ENCODE peak calls at places on chromosomes 6 and 20, in eight cellular contexts. One of them, this sample, is unnamed.

GRCh38 chr6:85015396-85015990 is 251.1 kb upstream of the TBX18 start:
- DNase-seq in uterus: no peak
- DNase-seq in esophagus squamous epithelium: no peak
- DNase-seq in heart left ventricle: peak
- DNase-seq in spleen: no peak
- DNase-seq in GM12878: no peak
- DNase-seq in IMR-90: peak
- DNase-seq in stomach: peak
- DNase-seq in this sample: no peak

GRCh38 chr20:48740269-48740603 is 87.6 kb downstream of the PREX1 start:
- DNase-seq in uterus: no peak
- DNase-seq in esophagus squamous epithelium: no peak
- DNase-seq in heart left ventricle: no peak
- DNase-seq in spleen: no peak
- DNase-seq in GM12878: no peak
- DNase-seq in IMR-90: no peak
- DNase-seq in stomach: no peak
- DNase-seq in this sample: no peak

GRCh38 chr20:63232235-63233060 is 3.3 kb upstream of the BIRC7 start:
- DNase-seq in uterus: no peak
- DNase-seq in esophagus squamous epithelium: no peak
- DNase-seq in heart left ventricle: no peak
- DNase-seq in spleen: no peak
- DNase-seq in GM12878: no peak
- DNase-seq in IMR-90: peak
- DNase-seq in stomach: no peak
- DNase-seq in this sample: no peak

GRCh38 chr6:15770347-15771143 is 107.7 kb upstream of the DTNBP1 start:
- DNase-seq in uterus: no peak
- DNase-seq in esophagus squamous epithelium: no peak
- DNase-seq in heart left ventricle: no peak
- DNase-seq in spleen: no peak
- DNase-seq in GM12878: peak
- DNase-seq in IMR-90: peak
- DNase-seq in stomach: no peak
- DNase-seq in this sample: no peak

GRCh38 chr20:18005170-18005989 is 36.6 kb downstream of the MGME1 start:
- DNase-seq in uterus: no peak
- DNase-seq in esophagus squamous epithelium: no peak
- DNase-seq in heart left ventricle: no peak
- DNase-seq in spleen: peak
- DNase-seq in GM12878: peak
- DNase-seq in IMR-90: no peak
- DNase-seq in stomach: no peak
- DNase-seq in this sample: no peak

GRCh38 chr6:82208914-82209313 is 38.6 kb downstream of the IBTK start:
- DNase-seq in uterus: no peak
- DNase-seq in esophagus squamous epithelium: no peak
- DNase-seq in heart left ventricle: no peak
- DNase-seq in spleen: no peak
- DNase-seq in GM12878: no peak
- DNase-seq in IMR-90: no peak
- DNase-seq in stomach: no peak
- DNase-seq in this sample: no peak

GRCh38 chr20:50111120-50111828 is 1.7 kb downstream of the UBE2V1 start:
- DNase-seq in uterus: no peak
- DNase-seq in esophagus squamous epithelium: no peak
- DNase-seq in heart left ventricle: no peak
- DNase-seq in spleen: no peak
- DNase-seq in GM12878: no peak
- DNase-seq in IMR-90: peak
- DNase-seq in stomach: no peak
- DNase-seq in this sample: no peak

GRCh38 chr6:2545351-2545750 is 205.4 kb downstream of the MYLK4 start:
- DNase-seq in uterus: no peak
- DNase-seq in esophagus squamous epithelium: no peak
- DNase-seq in heart left ventricle: no peak
- DNase-seq in spleen: no peak
- DNase-seq in GM12878: no peak
- DNase-seq in IMR-90: no peak
- DNase-seq in stomach: no peak
- DNase-seq in this sample: no peak

GRCh38 chr6:85580878-85581267 is 12.8 kb downstream of the SNX14 start:
- DNase-seq in uterus: no peak
- DNase-seq in esophagus squamous epithelium: no peak
- DNase-seq in heart left ventricle: peak
- DNase-seq in spleen: no peak
- DNase-seq in GM12878: no peak
- DNase-seq in IMR-90: peak
- DNase-seq in stomach: peak
- DNase-seq in this sample: peak

GRCh38 chr20:61724376-61724775 is 341.3 kb downstream of the TAF4 start:
- DNase-seq in uterus: no peak
- DNase-seq in esophagus squamous epithelium: no peak
- DNase-seq in heart left ventricle: no peak
- DNase-seq in spleen: no peak
- DNase-seq in GM12878: no peak
- DNase-seq in IMR-90: no peak
- DNase-seq in stomach: no peak
- DNase-seq in this sample: no peak

GRCh38 chr6:33320315-33321181 is 3.0 kb upstream of the ZBTB22 start:
- DNase-seq in uterus: peak
- DNase-seq in esophagus squamous epithelium: no peak
- DNase-seq in heart left ventricle: peak
- DNase-seq in spleen: peak
- DNase-seq in GM12878: no peak
- DNase-seq in IMR-90: peak
- DNase-seq in stomach: peak
- DNase-seq in this sample: peak

GRCh38 chr6:30871592-30872183 is 12.6 kb upstream of the DDR1 start:
- DNase-seq in uterus: no peak
- DNase-seq in esophagus squamous epithelium: no peak
- DNase-seq in heart left ventricle: no peak
- DNase-seq in spleen: no peak
- DNase-seq in GM12878: no peak
- DNase-seq in IMR-90: no peak
- DNase-seq in stomach: no peak
- DNase-seq in this sample: no peak

GRCh38 chr6:30875244-30876038 is 8.9 kb upstream of the DDR1 start:
- DNase-seq in uterus: no peak
- DNase-seq in esophagus squamous epithelium: no peak
- DNase-seq in heart left ventricle: no peak
- DNase-seq in spleen: no peak
- DNase-seq in GM12878: no peak
- DNase-seq in IMR-90: no peak
- DNase-seq in stomach: no peak
- DNase-seq in this sample: no peak

GRCh38 chr6:30870546-30870945 is 13.8 kb upstream of the DDR1 start:
- DNase-seq in uterus: no peak
- DNase-seq in esophagus squamous epithelium: no peak
- DNase-seq in heart left ventricle: no peak
- DNase-seq in spleen: no peak
- DNase-seq in GM12878: no peak
- DNase-seq in IMR-90: no peak
- DNase-seq in stomach: no peak
- DNase-seq in this sample: no peak

GRCh38 chr6:30876039-30876730 is 8.1 kb upstream of the DDR1 start:
- DNase-seq in uterus: peak
- DNase-seq in esophagus squamous epithelium: no peak
- DNase-seq in heart left ventricle: no peak
- DNase-seq in spleen: no peak
- DNase-seq in GM12878: no peak
- DNase-seq in IMR-90: peak
- DNase-seq in stomach: no peak
- DNase-seq in this sample: no peak

DNA sequence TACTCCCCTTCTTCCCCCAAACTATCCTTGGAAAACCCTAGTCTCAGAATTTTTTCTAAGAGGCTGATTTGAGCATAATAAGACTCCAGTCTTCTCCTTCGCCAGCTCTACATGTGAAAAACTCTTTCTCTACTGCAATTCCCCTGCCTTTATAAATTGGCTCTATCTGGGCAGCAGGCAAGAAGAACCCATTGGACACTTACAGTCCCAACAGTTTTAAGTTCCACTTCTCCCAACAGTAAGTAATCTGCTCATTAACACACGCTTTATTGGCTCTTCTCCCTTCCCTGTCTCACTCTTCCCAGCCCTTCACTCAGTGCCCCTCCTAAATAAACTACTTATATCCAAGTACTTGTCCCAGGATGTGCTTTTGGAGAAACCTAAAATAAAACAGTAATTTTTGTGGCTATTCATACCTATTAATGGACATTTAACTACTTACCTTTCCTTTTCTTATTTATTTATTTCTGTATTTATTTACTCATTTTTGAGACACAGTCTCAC is 11.1 kb upstream of the DDR1 start:
- DNase-seq in uterus: no peak
- DNase-seq in esophagus squamous epithelium: no peak
- DNase-seq in heart left ventricle: no peak
- DNase-seq in spleen: no peak
- DNase-seq in GM12878: no peak
- DNase-seq in IMR-90: no peak
- DNase-seq in stomach: no peak
- DNase-seq in this sample: no peak
- TF ChIP-seq POLR2A in uterus: no peak
- TF ChIP-seq POLR2A in esophagus squamous epithelium: no peak
- TF ChIP-seq POLR2A in heart left ventricle: no peak
- TF ChIP-seq POLR2A in spleen: no peak
- TF ChIP-seq POLR2A in GM12878: no peak
- TF ChIP-seq POLR2A in IMR-90: no peak
- TF ChIP-seq POLR2A in stomach: no peak
- TF ChIP-seq POLR2A in this sample: no peak

DNA sequence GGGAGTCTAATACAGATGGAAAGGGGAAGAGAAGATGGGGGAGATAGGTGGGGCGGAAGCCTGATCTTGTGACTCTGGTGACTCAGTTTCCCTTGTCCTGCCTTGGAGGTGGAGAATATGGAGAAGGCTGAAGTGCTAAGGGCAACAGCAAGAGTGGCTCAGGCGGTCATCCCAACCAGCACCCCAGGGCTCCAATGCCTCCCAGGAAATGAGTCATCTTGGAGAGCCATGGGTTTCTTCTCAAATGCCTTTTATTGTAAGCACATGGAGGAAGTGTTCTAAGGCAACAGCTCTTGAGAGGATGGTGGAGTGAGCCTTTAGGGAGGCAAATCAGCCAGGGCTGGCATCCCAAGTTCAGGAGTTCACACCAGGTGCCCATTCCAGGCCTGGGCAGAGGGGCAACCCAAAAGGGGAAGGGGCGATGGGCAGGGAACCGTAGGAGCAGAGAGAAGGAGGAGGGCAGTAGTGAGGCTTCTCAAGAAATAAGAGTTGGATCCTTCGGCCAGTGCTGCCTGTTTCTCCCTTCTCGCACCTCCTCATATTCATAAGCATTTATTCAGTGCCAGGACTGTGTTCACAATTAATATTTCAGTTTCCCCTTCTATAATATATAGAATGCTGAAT is 13.1 kb upstream of the AHCY start:
- DNase-seq in uterus: no peak
- DNase-seq in esophagus squamous epithelium: no peak
- DNase-seq in heart left ventricle: no peak
- DNase-seq in spleen: no peak
- DNase-seq in GM12878: no peak
- DNase-seq in IMR-90: peak
- DNase-seq in stomach: no peak
- DNase-seq in this sample: no peak
- H3K27ac ChIP-seq in uterus: no peak
- H3K27ac ChIP-seq in esophagus squamous epithelium: no peak
- H3K27ac ChIP-seq in heart left ventricle: no peak
- H3K27ac ChIP-seq in spleen: no peak
- H3K27ac ChIP-seq in GM12878: no peak
- H3K27ac ChIP-seq in IMR-90: no peak
- H3K27ac ChIP-seq in stomach: no peak
- H3K27ac ChIP-seq in this sample: no peak

GRCh38 chr6:135951169-135951568 is 99.7 kb downstream of the PDE7B start:
- DNase-seq in uterus: no peak
- DNase-seq in esophagus squamous epithelium: no peak
- DNase-seq in heart left ventricle: no peak
- DNase-seq in spleen: no peak
- DNase-seq in GM12878: no peak
- DNase-seq in IMR-90: no peak
- DNase-seq in stomach: no peak
- DNase-seq in this sample: no peak

GRCh38 chr6:135955106-135955505 is 103.6 kb downstream of the PDE7B start:
- DNase-seq in uterus: no peak
- DNase-seq in esophagus squamous epithelium: no peak
- DNase-seq in heart left ventricle: no peak
- DNase-seq in spleen: no peak
- DNase-seq in GM12878: no peak
- DNase-seq in IMR-90: no peak
- DNase-seq in stomach: no peak
- DNase-seq in this sample: no peak

GRCh38 chr6:135953800-135954199 is 102.3 kb downstream of the PDE7B start:
- DNase-seq in uterus: no peak
- DNase-seq in esophagus squamous epithelium: no peak
- DNase-seq in heart left ventricle: no peak
- DNase-seq in spleen: no peak
- DNase-seq in GM12878: no peak
- DNase-seq in IMR-90: no peak
- DNase-seq in stomach: no peak
- DNase-seq in this sample: no peak

GRCh38 chr6:135946674-135947073 is 95.2 kb downstream of the PDE7B start:
- DNase-seq in uterus: no peak
- DNase-seq in esophagus squamous epithelium: no peak
- DNase-seq in heart left ventricle: no peak
- DNase-seq in spleen: no peak
- DNase-seq in GM12878: no peak
- DNase-seq in IMR-90: no peak
- DNase-seq in stomach: no peak
- DNase-seq in this sample: no peak

DNA sequence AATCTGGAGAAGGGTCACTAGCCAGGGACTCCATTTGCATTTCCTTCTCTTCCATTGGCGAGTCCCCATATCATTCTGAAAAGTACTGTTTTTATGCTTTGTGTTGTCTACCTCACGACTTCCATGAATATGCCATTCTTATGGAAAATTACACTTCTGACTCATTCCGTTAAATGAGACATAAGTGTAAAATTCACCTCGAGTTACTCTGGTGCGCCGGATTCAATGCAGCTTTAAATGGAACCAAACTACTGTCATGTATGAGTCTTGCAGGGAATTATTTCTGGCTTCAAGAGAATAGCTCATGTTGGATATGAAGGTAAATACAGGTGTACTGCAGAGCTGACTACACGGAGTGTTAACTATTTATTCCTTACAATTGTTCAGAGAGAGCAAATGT is 99.2 kb downstream of the PDE7B start:
- DNase-seq in uterus: no peak
- DNase-seq in esophagus squamous epithelium: no peak
- DNase-seq in heart left ventricle: no peak
- DNase-seq in spleen: no peak
- DNase-seq in GM12878: no peak
- DNase-seq in IMR-90: no peak
- DNase-seq in stomach: no peak
- DNase-seq in this sample: no peak
- H3K4me3 ChIP-seq in uterus: no peak
- H3K4me3 ChIP-seq in esophagus squamous epithelium: no peak
- H3K4me3 ChIP-seq in heart left ventricle: no peak
- H3K4me3 ChIP-seq in spleen: no peak
- H3K4me3 ChIP-seq in GM12878: no peak
- H3K4me3 ChIP-seq in IMR-90: no peak
- H3K4me3 ChIP-seq in stomach: no peak
- H3K4me3 ChIP-seq in this sample: no peak

DNA sequence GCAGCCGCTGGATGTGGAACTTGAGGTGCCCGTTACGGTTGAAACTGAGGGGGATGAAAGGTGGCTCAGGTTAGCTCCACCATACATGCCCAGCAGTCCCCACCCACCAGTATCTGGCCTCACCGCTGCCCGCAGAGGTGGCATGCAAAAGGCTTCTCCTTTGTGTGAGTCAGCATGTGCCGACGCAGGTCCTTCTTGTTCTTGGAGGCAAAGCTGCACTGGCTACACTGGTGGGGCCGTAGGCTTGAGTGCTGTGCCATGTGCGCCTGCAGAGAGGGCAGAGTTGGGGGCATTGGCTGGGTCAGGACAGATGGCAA is 15.8 kb downstream of the PCIF1 start:
- DNase-seq in uterus: no peak
- DNase-seq in esophagus squamous epithelium: no peak
- DNase-seq in heart left ventricle: no peak
- DNase-seq in spleen: no peak
- DNase-seq in GM12878: no peak
- DNase-seq in IMR-90: no peak
- DNase-seq in stomach: no peak
- DNase-seq in this sample: no peak
- TF ChIP-seq POLR2A in uterus: no peak
- TF ChIP-seq POLR2A in esophagus squamous epithelium: no peak
- TF ChIP-seq POLR2A in heart left ventricle: no peak
- TF ChIP-seq POLR2A in spleen: no peak
- TF ChIP-seq POLR2A in GM12878: peak
- TF ChIP-seq POLR2A in IMR-90: no peak
- TF ChIP-seq POLR2A in stomach: no peak
- TF ChIP-seq POLR2A in this sample: no peak

This sample was measured in gastrocnemius medialis.